ENCODE peak calls at places on chromosome 1, in five cellular contexts. One of them, this sample, is unnamed.

GRCh38 chr1:213374369-213374768 is 323.3 kb downstream of the RPS6KC1 start:
- DNase-seq in AG04449: no peak
- DNase-seq in adrenal gland: peak
- DNase-seq in upper lobe of right lung: peak
- DNase-seq in fibroblast of mammary gland: peak
- DNase-seq in this sample: peak

GRCh38 chr1:166975361-166976129 is at the start of gene ILDR2:
- DNase-seq in AG04449: no peak
- DNase-seq in adrenal gland: peak
- DNase-seq in upper lobe of right lung: peak
- DNase-seq in fibroblast of mammary gland: peak
- DNase-seq in this sample: peak

GRCh38 chr1:10671551-10672375 is 124.7 kb downstream of the CASZ1 start:
- DNase-seq in AG04449: no peak
- DNase-seq in adrenal gland: no peak
- DNase-seq in upper lobe of right lung: no peak
- DNase-seq in fibroblast of mammary gland: no peak
- DNase-seq in this sample: no peak

GRCh38 chr1:101239095-101240040 is 2.5 kb downstream of the S1PR1 start:
- DNase-seq in AG04449: no peak
- DNase-seq in adrenal gland: no peak
- DNase-seq in upper lobe of right lung: no peak
- DNase-seq in fibroblast of mammary gland: no peak
- DNase-seq in this sample: no peak

GRCh38 chr1:20255666-20256065 is 35.0 kb upstream of the VWA5B1 start:
- DNase-seq in AG04449: no peak
- DNase-seq in adrenal gland: no peak
- DNase-seq in upper lobe of right lung: no peak
- DNase-seq in fibroblast of mammary gland: peak
- DNase-seq in this sample: peak

GRCh38 chr1:36034692-36035091 is 49.2 kb upstream of the TEKT2 start:
- DNase-seq in AG04449: peak
- DNase-seq in adrenal gland: no peak
- DNase-seq in upper lobe of right lung: no peak
- DNase-seq in fibroblast of mammary gland: peak
- DNase-seq in this sample: no peak

GRCh38 chr1:105326883-105327282 is 1577.2 kb downstream of the AMY1C start:
- DNase-seq in AG04449: no peak
- DNase-seq in adrenal gland: no peak
- DNase-seq in upper lobe of right lung: no peak
- DNase-seq in fibroblast of mammary gland: no peak
- DNase-seq in this sample: no peak

GRCh38 chr1:108644984-108645383 is 15.9 kb downstream of the HENMT1 start:
- DNase-seq in AG04449: no peak
- DNase-seq in adrenal gland: no peak
- DNase-seq in upper lobe of right lung: no peak
- DNase-seq in fibroblast of mammary gland: no peak
- DNase-seq in this sample: peak

GRCh38 chr1:93631626-93632365 is 49.8 kb downstream of the BCAR3 start:
- DNase-seq in AG04449: no peak
- DNase-seq in adrenal gland: no peak
- DNase-seq in upper lobe of right lung: no peak
- DNase-seq in fibroblast of mammary gland: peak
- DNase-seq in this sample: peak

GRCh38 chr1:225933072-225933471 is 7.9 kb downstream of the LEFTY2 start:
- DNase-seq in AG04449: no peak
- DNase-seq in adrenal gland: no peak
- DNase-seq in upper lobe of right lung: no peak
- DNase-seq in fibroblast of mammary gland: peak
- DNase-seq in this sample: no peak

GRCh38 chr1:192846950-192847349 is 38.1 kb downstream of the RGS2 start:
- DNase-seq in AG04449: no peak
- DNase-seq in adrenal gland: no peak
- DNase-seq in upper lobe of right lung: no peak
- DNase-seq in fibroblast of mammary gland: peak
- DNase-seq in this sample: no peak

GRCh38 chr1:83024251-83024767 is 974.6 kb downstream of the TTLL7 start:
- DNase-seq in AG04449: no peak
- DNase-seq in adrenal gland: no peak
- DNase-seq in upper lobe of right lung: no peak
- DNase-seq in fibroblast of mammary gland: peak
- DNase-seq in this sample: no peak

GRCh38 chr1:33183306-33183705 is 1.5 kb upstream of the TRIM62 start:
- DNase-seq in AG04449: no peak
- DNase-seq in adrenal gland: no peak
- DNase-seq in upper lobe of right lung: no peak
- DNase-seq in fibroblast of mammary gland: no peak
- DNase-seq in this sample: no peak

GRCh38 chr1:51569284-51570062 is 47.4 kb upstream of the OSBPL9 start:
- DNase-seq in AG04449: peak
- DNase-seq in adrenal gland: peak
- DNase-seq in upper lobe of right lung: no peak
- DNase-seq in fibroblast of mammary gland: peak
- DNase-seq in this sample: peak

GRCh38 chr1:184743062-184743756 is 11.4 kb downstream of the EDEM3 start:
- DNase-seq in AG04449: no peak
- DNase-seq in adrenal gland: no peak
- DNase-seq in upper lobe of right lung: no peak
- DNase-seq in fibroblast of mammary gland: peak
- DNase-seq in this sample: peak

GRCh38 chr1:53270107-53270506 is 31.8 kb upstream of the MAGOH start:
- DNase-seq in AG04449: no peak
- DNase-seq in adrenal gland: no peak
- DNase-seq in upper lobe of right lung: no peak
- DNase-seq in fibroblast of mammary gland: no peak
- DNase-seq in this sample: no peak

GRCh38 chr1:28392027-28392652 is 22.6 kb downstream of the PHACTR4 start:
- DNase-seq in AG04449: peak
- DNase-seq in adrenal gland: peak
- DNase-seq in upper lobe of right lung: no peak
- DNase-seq in fibroblast of mammary gland: peak
- DNase-seq in this sample: no peak

GRCh38 chr1:163664706-163665321 is 343.1 kb downstream of the NUF2 start:
- DNase-seq in AG04449: no peak
- DNase-seq in adrenal gland: no peak
- DNase-seq in upper lobe of right lung: no peak
- DNase-seq in fibroblast of mammary gland: no peak
- DNase-seq in this sample: no peak

GRCh38 chr1:201624741-201625646 is 86.1 kb downstream of the NAV1 start:
- DNase-seq in AG04449: peak
- DNase-seq in adrenal gland: no peak
- DNase-seq in upper lobe of right lung: no peak
- DNase-seq in fibroblast of mammary gland: peak
- DNase-seq in this sample: no peak

GRCh38 chr1:2271134-2271785 is 43.1 kb downstream of the SKI start:
- DNase-seq in AG04449: no peak
- DNase-seq in adrenal gland: no peak
- DNase-seq in upper lobe of right lung: no peak
- DNase-seq in fibroblast of mammary gland: no peak
- DNase-seq in this sample: no peak

GRCh38 chr1:227899820-227900449 is 47.8 kb downstream of the WNT9A start:
- DNase-seq in AG04449: no peak
- DNase-seq in adrenal gland: no peak
- DNase-seq in upper lobe of right lung: peak
- DNase-seq in fibroblast of mammary gland: no peak
- DNase-seq in this sample: no peak

GRCh38 chr1:23362218-23362713 is 7.4 kb downstream of the ZNF436 start:
- DNase-seq in AG04449: no peak
- DNase-seq in adrenal gland: no peak
- DNase-seq in upper lobe of right lung: no peak
- DNase-seq in fibroblast of mammary gland: peak
- DNase-seq in this sample: no peak

GRCh38 chr1:103160281-103160680 is 52.0 kb upstream of the COL11A1 start:
- DNase-seq in AG04449: no peak
- DNase-seq in adrenal gland: no peak
- DNase-seq in upper lobe of right lung: no peak
- DNase-seq in fibroblast of mammary gland: no peak
- DNase-seq in this sample: no peak

GRCh38 chr1:50420283-50420682 is 3.0 kb downstream of the DMRTA2 start:
- DNase-seq in AG04449: no peak
- DNase-seq in adrenal gland: no peak
- DNase-seq in upper lobe of right lung: no peak
- DNase-seq in fibroblast of mammary gland: no peak
- DNase-seq in this sample: no peak

GRCh38 chr1:208158640-208159541 is 85.3 kb downstream of the PLXNA2 start:
- DNase-seq in AG04449: no peak
- DNase-seq in adrenal gland: no peak
- DNase-seq in upper lobe of right lung: no peak
- DNase-seq in fibroblast of mammary gland: no peak
- DNase-seq in this sample: no peak

GRCh38 chr1:10419351-10419750 is 10.9 kb upstream of the CENPS start:
- DNase-seq in AG04449: no peak
- DNase-seq in adrenal gland: no peak
- DNase-seq in upper lobe of right lung: no peak
- DNase-seq in fibroblast of mammary gland: no peak
- DNase-seq in this sample: no peak

GRCh38 chr1:96557336-96557735 is 164.2 kb upstream of the PTBP2 start:
- DNase-seq in AG04449: no peak
- DNase-seq in adrenal gland: no peak
- DNase-seq in upper lobe of right lung: no peak
- DNase-seq in fibroblast of mammary gland: peak
- DNase-seq in this sample: no peak

GRCh38 chr1:6245869-6246496 is 2.0 kb downstream of the HES3 start:
- DNase-seq in AG04449: no peak
- DNase-seq in adrenal gland: no peak
- DNase-seq in upper lobe of right lung: no peak
- DNase-seq in fibroblast of mammary gland: no peak
- DNase-seq in this sample: no peak

DNA sequence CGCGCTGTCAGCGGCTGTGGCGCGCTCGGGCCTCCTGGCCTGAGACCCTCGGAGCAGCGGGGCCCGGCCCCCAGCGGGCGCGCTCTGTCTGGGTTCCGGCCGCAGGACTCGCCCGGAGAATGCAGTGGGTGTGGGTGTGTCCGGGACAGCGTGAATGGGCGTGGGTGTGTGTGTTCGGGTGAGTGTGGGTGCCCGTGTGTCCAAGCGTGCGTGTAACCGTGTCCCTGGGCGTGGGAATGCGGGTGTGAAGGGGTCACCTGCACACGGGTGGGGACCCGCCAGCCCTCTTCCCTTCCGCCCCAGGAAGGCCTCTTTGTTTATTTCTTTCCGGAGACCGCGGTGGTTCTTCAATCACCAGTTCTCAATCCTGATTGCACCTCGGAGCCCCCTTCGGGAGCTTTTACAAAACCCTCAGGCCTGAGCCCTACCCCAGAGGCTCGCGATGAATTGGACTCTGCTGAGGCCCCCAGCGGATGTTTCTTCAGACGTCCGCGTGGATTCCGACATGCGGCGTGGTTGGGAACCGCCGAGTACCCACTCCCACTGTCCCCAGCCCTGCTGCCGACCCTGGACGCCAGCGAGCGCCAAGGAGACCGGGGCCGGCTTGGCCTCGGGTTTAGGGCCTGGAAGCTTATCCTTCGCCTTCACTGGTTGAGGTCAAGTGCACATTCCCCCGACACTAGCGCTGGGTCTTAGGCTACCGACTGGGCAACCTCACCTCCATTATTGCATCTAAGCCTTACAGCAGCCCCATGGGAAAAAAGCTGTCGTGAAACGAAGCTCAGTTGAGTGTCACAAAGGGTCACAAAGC is 19.3 kb downstream of the SERTAD4 start:
- DNase-seq in AG04449: no peak
- DNase-seq in adrenal gland: no peak
- DNase-seq in upper lobe of right lung: no peak
- DNase-seq in fibroblast of mammary gland: no peak
- DNase-seq in this sample: no peak
- H3K4me3 ChIP-seq in AG04449: peak
- H3K4me3 ChIP-seq in adrenal gland: peak
- H3K4me3 ChIP-seq in upper lobe of right lung: peak
- H3K4me3 ChIP-seq in fibroblast of mammary gland: no peak
- H3K4me3 ChIP-seq in this sample: peak

GRCh38 chr1:156260896-156261295 is 13.0 kb upstream of the PAQR6 start:
- DNase-seq in AG04449: no peak
- DNase-seq in adrenal gland: no peak
- DNase-seq in upper lobe of right lung: no peak
- DNase-seq in fibroblast of mammary gland: no peak
- DNase-seq in this sample: no peak
- H3K4me3 ChIP-seq in AG04449: no peak
- H3K4me3 ChIP-seq in adrenal gland: no peak
- H3K4me3 ChIP-seq in upper lobe of right lung: no peak
- H3K4me3 ChIP-seq in fibroblast of mammary gland: no peak
- H3K4me3 ChIP-seq in this sample: no peak

DNA sequence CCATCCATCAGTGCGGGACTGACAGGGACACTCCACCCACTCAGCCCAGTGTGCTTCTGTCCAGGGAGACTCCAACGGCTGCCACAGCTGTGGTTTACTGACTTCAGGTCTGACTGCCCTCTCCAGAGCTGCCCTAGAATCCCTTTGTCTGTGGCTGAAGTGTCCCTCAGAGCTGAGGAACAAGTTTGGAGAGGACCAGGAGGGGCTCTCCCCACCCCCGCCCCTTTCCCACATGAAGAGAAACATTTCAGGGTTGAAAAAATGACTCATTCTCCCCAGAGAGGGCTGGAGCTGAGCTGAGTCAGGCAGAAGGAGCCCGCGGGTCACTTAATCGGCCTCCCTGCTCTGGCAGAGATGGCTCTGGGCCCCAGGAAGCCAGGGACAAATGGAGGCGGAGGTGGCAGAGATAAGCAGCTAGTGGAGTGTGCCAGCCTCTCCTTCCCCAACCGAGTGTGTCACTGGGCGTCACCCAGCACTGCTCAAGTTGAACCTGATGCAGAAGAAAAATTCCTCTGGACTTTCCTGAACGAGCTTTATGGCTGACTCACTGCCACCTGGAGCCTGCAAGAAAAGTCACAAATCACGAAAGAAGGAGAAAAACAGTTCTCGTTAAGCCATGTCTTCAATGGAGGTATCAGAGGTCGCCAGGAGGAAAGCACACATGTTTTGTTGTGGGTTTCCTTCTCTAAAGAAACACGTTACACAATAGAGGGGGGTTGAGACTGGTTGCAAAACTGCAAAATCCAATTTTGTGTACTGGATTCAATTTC is 34.3 kb upstream of the ECE1 start:
- DNase-seq in AG04449: no peak
- DNase-seq in adrenal gland: peak
- DNase-seq in upper lobe of right lung: peak
- DNase-seq in fibroblast of mammary gland: peak
- DNase-seq in this sample: peak
- H3K4me3 ChIP-seq in AG04449: peak
- H3K4me3 ChIP-seq in adrenal gland: no peak
- H3K4me3 ChIP-seq in upper lobe of right lung: no peak
- H3K4me3 ChIP-seq in fibroblast of mammary gland: no peak
- H3K4me3 ChIP-seq in this sample: peak

GRCh38 chr1:203629509-203630082 is 3.0 kb downstream of the ATP2B4 start:
- DNase-seq in AG04449: no peak
- DNase-seq in adrenal gland: peak
- DNase-seq in upper lobe of right lung: peak
- DNase-seq in fibroblast of mammary gland: peak
- DNase-seq in this sample: no peak

GRCh38 chr1:203631946-203632345 is 5.3 kb downstream of the ATP2B4 start:
- DNase-seq in AG04449: no peak
- DNase-seq in adrenal gland: peak
- DNase-seq in upper lobe of right lung: no peak
- DNase-seq in fibroblast of mammary gland: no peak
- DNase-seq in this sample: no peak

GRCh38 chr1:203632941-203633340 is 6.3 kb downstream of the ATP2B4 start:
- DNase-seq in AG04449: no peak
- DNase-seq in adrenal gland: no peak
- DNase-seq in upper lobe of right lung: no peak
- DNase-seq in fibroblast of mammary gland: no peak
- DNase-seq in this sample: no peak

GRCh38 chr1:203630697-203631096 is 4.1 kb downstream of the ATP2B4 start:
- DNase-seq in AG04449: no peak
- DNase-seq in adrenal gland: peak
- DNase-seq in upper lobe of right lung: no peak
- DNase-seq in fibroblast of mammary gland: no peak
- DNase-seq in this sample: no peak

GRCh38 chr1:203631349-203631748 is 4.7 kb downstream of the ATP2B4 start:
- DNase-seq in AG04449: no peak
- DNase-seq in adrenal gland: no peak
- DNase-seq in upper lobe of right lung: no peak
- DNase-seq in fibroblast of mammary gland: no peak
- DNase-seq in this sample: no peak
- H3K4me3 ChIP-seq in AG04449: peak
- H3K4me3 ChIP-seq in adrenal gland: no peak
- H3K4me3 ChIP-seq in upper lobe of right lung: no peak
- H3K4me3 ChIP-seq in fibroblast of mammary gland: no peak
- H3K4me3 ChIP-seq in this sample: no peak

This sample was measured in Jurkat, Clone E6-1.